ENCODE peak calls at places on chromosome 21, in six cellular contexts. One of them, this sample, is unnamed.

GRCh38 chr21:31397515-31397926 is 53.5 kb upstream of the TIAM1 start:
- DNase-seq in neuronal stem cell: no peak
- DNase-seq in H1: no peak
- DNase-seq in IMR-90: no peak
- DNase-seq in H9: no peak
- DNase-seq in mesendoderm: no peak
- DNase-seq in this sample: no peak

GRCh38 chr21:20031807-20032206 is 966.4 kb upstream of the NCAM2 start:
- DNase-seq in H9: no peak
- DNase-seq in H1: no peak
- DNase-seq in mesendoderm: no peak
- DNase-seq in neuronal stem cell: no peak
- DNase-seq in IMR-90: no peak
- DNase-seq in this sample: no peak

GRCh38 chr21:42330380-42331336 is 15.4 kb upstream of the TFF3 start:
- DNase-seq in neuronal stem cell: no peak
- DNase-seq in H1: no peak
- DNase-seq in IMR-90: no peak
- DNase-seq in mesendoderm: no peak
- DNase-seq in H9: no peak
- DNase-seq in this sample: no peak

GRCh38 chr21:43192501-43193081 is 23.8 kb downstream of the CRYAA start:
- DNase-seq in neuronal stem cell: no peak
- DNase-seq in H1: no peak
- DNase-seq in mesendoderm: no peak
- DNase-seq in H9: no peak
- DNase-seq in IMR-90: no peak
- DNase-seq in this sample: no peak

GRCh38 chr21:37489553-37489952 is 123.0 kb downstream of the DYRK1A start:
- DNase-seq in H1: no peak
- DNase-seq in mesendoderm: no peak
- DNase-seq in neuronal stem cell: no peak
- DNase-seq in H9: no peak
- DNase-seq in IMR-90: no peak
- DNase-seq in this sample: no peak

GRCh38 chr21:28704746-28705145 is 287.9 kb downstream of the LTN1 start:
- DNase-seq in neuronal stem cell: no peak
- DNase-seq in H1: no peak
- DNase-seq in IMR-90: peak
- DNase-seq in H9: no peak
- DNase-seq in mesendoderm: no peak
- DNase-seq in this sample: no peak

GRCh38 chr21:41411449-41412089 is 14.5 kb upstream of the MX1 start:
- DNase-seq in mesendoderm: peak
- DNase-seq in neuronal stem cell: no peak
- DNase-seq in H1: no peak
- DNase-seq in H9: no peak
- DNase-seq in IMR-90: no peak
- DNase-seq in this sample: peak

GRCh38 chr21:42238185-42238934 is 19.4 kb downstream of the ABCG1 start:
- DNase-seq in H1: no peak
- DNase-seq in neuronal stem cell: no peak
- DNase-seq in H9: no peak
- DNase-seq in mesendoderm: no peak
- DNase-seq in IMR-90: no peak
- DNase-seq in this sample: no peak

GRCh38 chr21:38500073-38500472 is 1.8 kb upstream of the ERG start:
- DNase-seq in IMR-90: no peak
- DNase-seq in mesendoderm: no peak
- DNase-seq in neuronal stem cell: no peak
- DNase-seq in H1: no peak
- DNase-seq in H9: no peak
- DNase-seq in this sample: no peak

GRCh38 chr21:15352009-15352408 is 287.2 kb upstream of the NRIP1 start:
- DNase-seq in IMR-90: no peak
- DNase-seq in H9: no peak
- DNase-seq in mesendoderm: no peak
- DNase-seq in neuronal stem cell: no peak
- DNase-seq in H1: no peak
- DNase-seq in this sample: no peak

GRCh38 chr21:16342932-16343331 is 613.1 kb downstream of the USP25 start:
- DNase-seq in H9: no peak
- DNase-seq in neuronal stem cell: no peak
- DNase-seq in H1: no peak
- DNase-seq in mesendoderm: peak
- DNase-seq in IMR-90: no peak
- DNase-seq in this sample: no peak

GRCh38 chr21:37671381-37671780 is 244.9 kb downstream of the KCNJ6 start:
- DNase-seq in H9: no peak
- DNase-seq in IMR-90: no peak
- DNase-seq in mesendoderm: no peak
- DNase-seq in neuronal stem cell: no peak
- DNase-seq in H1: no peak
- DNase-seq in this sample: no peak

GRCh38 chr21:42923553-42924432 is 1.6 kb downstream of the ERVH48-1 start:
- DNase-seq in H1: peak
- DNase-seq in IMR-90: peak
- DNase-seq in neuronal stem cell: peak
- DNase-seq in H9: peak
- DNase-seq in mesendoderm: peak
- DNase-seq in this sample: peak

GRCh38 chr21:43313939-43314405 is 113.0 kb downstream of the SIK1 start:
- DNase-seq in neuronal stem cell: no peak
- DNase-seq in IMR-90: no peak
- DNase-seq in mesendoderm: no peak
- DNase-seq in H9: no peak
- DNase-seq in H1: no peak
- DNase-seq in this sample: no peak

GRCh38 chr21:29130234-29130993 is at the start of gene MAP3K7CL:
- DNase-seq in mesendoderm: peak
- DNase-seq in neuronal stem cell: no peak
- DNase-seq in IMR-90: peak
- DNase-seq in H9: no peak
- DNase-seq in H1: no peak
- DNase-seq in this sample: peak

GRCh38 chr21:37435120-37435519 is 68.5 kb downstream of the DYRK1A start:
- DNase-seq in mesendoderm: peak
- DNase-seq in IMR-90: peak
- DNase-seq in H1: peak
- DNase-seq in H9: peak
- DNase-seq in neuronal stem cell: peak
- DNase-seq in this sample: peak

GRCh38 chr21:42883921-42884320 is 4.6 kb upstream of the WDR4 start:
- DNase-seq in IMR-90: no peak
- DNase-seq in mesendoderm: no peak
- DNase-seq in H9: no peak
- DNase-seq in H1: no peak
- DNase-seq in neuronal stem cell: no peak
- DNase-seq in this sample: no peak

GRCh38 chr21:34522284-34522683 is 10.3 kb upstream of the KCNE1 start:
- DNase-seq in H1: no peak
- DNase-seq in mesendoderm: no peak
- DNase-seq in H9: no peak
- DNase-seq in IMR-90: no peak
- DNase-seq in neuronal stem cell: no peak
- DNase-seq in this sample: no peak

GRCh38 chr21:34526618-34527290 is 14.7 kb upstream of the KCNE1 start:
- DNase-seq in H1: no peak
- DNase-seq in IMR-90: peak
- DNase-seq in neuronal stem cell: peak
- DNase-seq in mesendoderm: peak
- DNase-seq in H9: peak
- DNase-seq in this sample: peak

GRCh38 chr21:34526236-34526617 is 14.2 kb upstream of the KCNE1 start:
- DNase-seq in neuronal stem cell: no peak
- DNase-seq in H9: no peak
- DNase-seq in IMR-90: no peak
- DNase-seq in H1: no peak
- DNase-seq in mesendoderm: no peak
- DNase-seq in this sample: no peak

GRCh38 chr21:34523019-34523418 is 11.0 kb upstream of the KCNE1 start:
- DNase-seq in H9: no peak
- DNase-seq in IMR-90: no peak
- DNase-seq in H1: no peak
- DNase-seq in neuronal stem cell: no peak
- DNase-seq in mesendoderm: no peak
- DNase-seq in this sample: no peak

DNA sequence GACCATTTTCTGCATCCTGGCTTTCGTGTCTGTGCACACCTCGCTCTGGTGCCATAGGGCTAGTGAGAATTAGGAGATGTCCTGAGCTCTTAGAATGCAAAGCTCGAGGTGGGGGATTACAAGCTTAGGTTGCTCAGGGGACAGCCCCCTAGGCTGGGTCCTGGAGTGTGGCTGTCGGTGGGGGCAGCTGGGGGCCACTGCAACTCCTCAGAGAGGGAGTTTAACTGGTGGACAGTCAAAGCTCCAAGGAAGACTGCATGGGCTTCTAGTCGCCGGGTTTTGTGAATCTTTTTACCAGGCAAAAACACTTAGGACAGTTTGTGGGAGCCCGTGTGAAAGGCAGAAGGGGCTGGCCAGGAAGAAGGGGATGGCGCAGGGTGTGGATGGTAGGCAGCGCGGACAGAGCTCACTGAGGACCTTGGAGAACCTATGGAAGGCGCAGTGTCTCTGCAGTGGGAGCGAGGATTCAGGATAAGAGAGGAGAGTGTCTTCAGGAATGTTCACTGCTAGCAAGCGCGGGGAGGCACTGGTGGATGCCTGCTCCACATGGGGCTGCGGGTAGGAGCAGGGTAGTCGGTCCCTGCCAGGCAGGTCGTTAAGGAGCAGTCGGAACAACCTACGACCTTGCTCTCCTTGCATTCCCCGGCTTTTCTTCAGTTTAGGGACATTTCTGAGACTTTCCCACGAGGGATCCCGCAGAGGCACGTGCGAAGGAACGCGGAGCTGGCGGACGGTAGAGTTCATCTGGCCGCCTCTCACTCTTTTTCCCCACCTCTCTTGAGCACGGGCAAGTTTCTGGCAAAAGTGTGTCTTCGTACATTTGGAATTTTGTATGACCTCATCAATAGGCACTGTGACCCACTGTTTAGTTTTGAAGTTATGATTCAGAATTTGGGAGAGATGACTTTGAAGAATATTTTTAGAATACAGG is 12.9 kb upstream of the KCNE1 start:
- DNase-seq in mesendoderm: peak
- DNase-seq in IMR-90: peak
- DNase-seq in H1: no peak
- DNase-seq in neuronal stem cell: no peak
- DNase-seq in H9: peak
- DNase-seq in this sample: peak
- H3K18ac ChIP-seq in mesendoderm: peak
- H3K18ac ChIP-seq in IMR-90: peak
- H3K18ac ChIP-seq in H1: peak
- H3K18ac ChIP-seq in neuronal stem cell: peak
- H3K18ac ChIP-seq in H9: peak
- H3K18ac ChIP-seq in this sample: peak

GRCh38 chr21:32690085-32690484 is 37.7 kb downstream of the SYNJ1 start:
- DNase-seq in mesendoderm: no peak
- DNase-seq in H1: no peak
- DNase-seq in H9: no peak
- DNase-seq in neuronal stem cell: no peak
- DNase-seq in IMR-90: peak
- DNase-seq in this sample: no peak

GRCh38 chr21:32693581-32693980 is 34.2 kb downstream of the SYNJ1 start:
- DNase-seq in IMR-90: no peak
- DNase-seq in H9: no peak
- DNase-seq in mesendoderm: no peak
- DNase-seq in neuronal stem cell: no peak
- DNase-seq in H1: no peak
- DNase-seq in this sample: no peak

GRCh38 chr21:32682696-32683474 is 44.9 kb downstream of the SYNJ1 start:
- DNase-seq in H1: no peak
- DNase-seq in H9: no peak
- DNase-seq in IMR-90: no peak
- DNase-seq in neuronal stem cell: no peak
- DNase-seq in mesendoderm: no peak
- DNase-seq in this sample: no peak

DNA sequence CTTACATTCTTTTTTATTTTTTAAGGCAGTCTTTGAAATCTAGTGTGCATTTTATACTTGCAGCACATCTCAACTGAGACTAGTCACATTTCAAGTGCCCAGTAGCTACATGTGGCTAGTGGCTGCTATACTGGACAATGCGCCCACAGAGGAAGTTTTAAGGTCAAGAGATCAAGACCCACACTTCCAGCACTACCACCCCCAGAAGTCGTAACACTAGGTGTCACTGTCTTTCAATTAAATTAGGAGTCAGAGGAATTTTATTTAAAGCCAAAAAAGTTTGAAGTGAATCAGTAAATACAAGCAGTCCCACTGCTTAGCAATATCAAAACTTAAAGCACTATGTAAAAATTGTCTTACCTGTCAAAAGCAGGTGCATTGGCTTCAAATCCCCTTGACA is 39.9 kb downstream of the SYNJ1 start:
- DNase-seq in neuronal stem cell: no peak
- DNase-seq in H9: no peak
- DNase-seq in mesendoderm: peak
- DNase-seq in IMR-90: no peak
- DNase-seq in H1: no peak
- DNase-seq in this sample: no peak
- H3K4ac ChIP-seq in neuronal stem cell: no peak
- H3K4ac ChIP-seq in H9: no peak
- H3K4ac ChIP-seq in mesendoderm: no peak
- H3K4ac ChIP-seq in IMR-90: no peak
- H3K4ac ChIP-seq in H1: no peak
- H3K4ac ChIP-seq in this sample: no peak

DNA sequence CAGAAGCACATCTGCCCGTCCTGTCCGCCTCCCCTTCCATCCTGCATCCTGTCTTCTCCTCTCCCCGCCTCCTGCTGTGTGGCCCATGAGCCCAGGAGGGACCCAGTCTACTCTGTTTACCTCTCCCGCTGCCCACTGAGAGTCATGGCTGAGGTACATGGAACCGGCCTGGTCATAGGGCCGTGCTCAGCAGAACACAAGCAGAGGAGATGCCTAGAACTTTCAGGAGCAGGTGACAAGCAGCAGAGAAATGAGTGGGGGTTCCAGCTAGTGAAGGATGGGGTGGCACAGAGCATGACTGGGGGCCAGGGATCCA is 70.8 kb downstream of the ATP5PO start:
- DNase-seq in H1: no peak
- DNase-seq in H9: no peak
- DNase-seq in IMR-90: no peak
- DNase-seq in mesendoderm: no peak
- DNase-seq in neuronal stem cell: no peak
- DNase-seq in this sample: no peak
- H2BK5ac ChIP-seq in H1: no peak
- H2BK5ac ChIP-seq in H9: no peak
- H2BK5ac ChIP-seq in IMR-90: no peak
- H2BK5ac ChIP-seq in mesendoderm: no peak
- H2BK5ac ChIP-seq in neuronal stem cell: peak
- H2BK5ac ChIP-seq in this sample: no peak

DNA sequence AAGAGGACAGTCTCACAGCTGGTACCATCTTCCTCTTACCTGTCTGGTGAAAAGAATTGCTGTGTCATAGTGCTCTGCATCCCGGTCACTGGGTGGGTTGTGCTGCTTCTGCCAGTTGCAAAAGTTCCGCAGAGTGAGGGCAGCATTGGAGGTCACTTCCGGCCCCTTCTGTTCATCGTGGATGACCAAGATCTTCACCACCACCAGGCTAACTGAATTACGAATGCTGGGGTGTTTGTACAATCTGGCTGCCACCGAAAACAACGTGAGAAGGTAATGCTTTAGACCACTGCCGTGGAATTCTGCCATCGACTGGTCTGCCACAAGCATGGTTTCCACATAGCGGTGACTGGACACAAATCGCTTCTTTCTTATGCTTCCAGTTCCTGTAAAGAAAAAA is 2.9 kb downstream of the ADAMTS1 start:
- DNase-seq in H1: no peak
- DNase-seq in IMR-90: peak
- DNase-seq in H9: no peak
- DNase-seq in neuronal stem cell: no peak
- DNase-seq in mesendoderm: no peak
- DNase-seq in this sample: peak
- H3K18ac ChIP-seq in H1: no peak
- H3K18ac ChIP-seq in IMR-90: peak
- H3K18ac ChIP-seq in H9: no peak
- H3K18ac ChIP-seq in neuronal stem cell: no peak
- H3K18ac ChIP-seq in mesendoderm: no peak
- H3K18ac ChIP-seq in this sample: no peak